ENCODE peak calls at places on chromosomes 5 and 9, in six cellular contexts. Q is HCT116, B is K562, W is esophagus muscularis mucosa, G is upper lobe of left lung, T is stomach. E is an unnamed sample. For H3K27me3, the result is how much of the 10 kb centered on the place peaks cover.

GRCh38 chr5:163580516-163580915 is 75.1 kb downstream of the MAT2B start:
- DNase-seq in Q (no peak), B (no peak), W (no peak), G (no peak), T (no peak), E (no peak)

GRCh38 chr5:37773809-37774208 is 66.0 kb downstream of the GDNF start:
- DNase-seq in Q (no peak), B (no peak), W (no peak), G (no peak), T (no peak), E (no peak)

GRCh38 chr9:81492710-81493447 is 196.5 kb downstream of the TLE1 start:
- DNase-seq in Q (no peak), B (no peak), W (no peak), G (no peak), T (no peak), E (no peak)

GRCh38 chr5:102753889-102754498 is 1.1 kb upstream of the PAM start:
- DNase-seq in Q (no peak), B (no peak), W (no peak), G (peak), T (no peak), E (peak)

GRCh38 chr5:133240425-133241091 is 188.7 kb downstream of the HSPA4 start:
- DNase-seq in Q (peak), B (peak), W (no peak), G (no peak), T (peak), E (peak)

GRCh38 chr9:72473474-72474241 is 47.8 kb upstream of the TMC1 start:
- DNase-seq in Q (no peak), B (no peak), W (no peak), G (no peak), T (no peak), E (no peak)

GRCh38 chr9:137055385-137056364 is 1.8 kb upstream of the ENTPD2 start:
- DNase-seq in Q (no peak), B (no peak), W (no peak), G (peak), T (peak), E (no peak)

GRCh38 chr5:40627708-40628107 is 52.0 kb upstream of the PTGER4 start:
- DNase-seq in Q (no peak), B (no peak), W (no peak), G (no peak), T (no peak), E (no peak)

GRCh38 chr5:55492449-55492848 is 42.3 kb downstream of the PLPP1 start:
- DNase-seq in Q (no peak), B (no peak), W (no peak), G (no peak), T (no peak), E (no peak)

GRCh38 chr5:157743163-157744054 is at the start of gene LSM11:
- DNase-seq in Q (peak), B (peak), W (peak), G (peak), T (peak), E (peak)
- TF ChIP-seq POLR2AphosphoS5 in Q (peak), B (peak), W (peak), G (no peak), T (no peak), E (peak)

GRCh38 chr9:976805-977360 is 428 bp downstream of the DMRT3 start:
- DNase-seq in Q (no peak), B (no peak), W (peak), G (peak), T (no peak), E (no peak)

GRCh38 chr9:974064-974992 is 2.1 kb upstream of the DMRT3 start:
- DNase-seq in Q (no peak), B (no peak), W (peak), G (no peak), T (no peak), E (no peak)

GRCh38 chr9:974993-975739 is 1.3 kb upstream of the DMRT3 start:
- DNase-seq in Q (no peak), B (no peak), W (peak), G (no peak), T (no peak), E (no peak)

GRCh38 chr9:976258-976804 is at the start of gene DMRT3:
- DNase-seq in Q (no peak), B (no peak), W (peak), G (peak), T (no peak), E (no peak)

DNA sequence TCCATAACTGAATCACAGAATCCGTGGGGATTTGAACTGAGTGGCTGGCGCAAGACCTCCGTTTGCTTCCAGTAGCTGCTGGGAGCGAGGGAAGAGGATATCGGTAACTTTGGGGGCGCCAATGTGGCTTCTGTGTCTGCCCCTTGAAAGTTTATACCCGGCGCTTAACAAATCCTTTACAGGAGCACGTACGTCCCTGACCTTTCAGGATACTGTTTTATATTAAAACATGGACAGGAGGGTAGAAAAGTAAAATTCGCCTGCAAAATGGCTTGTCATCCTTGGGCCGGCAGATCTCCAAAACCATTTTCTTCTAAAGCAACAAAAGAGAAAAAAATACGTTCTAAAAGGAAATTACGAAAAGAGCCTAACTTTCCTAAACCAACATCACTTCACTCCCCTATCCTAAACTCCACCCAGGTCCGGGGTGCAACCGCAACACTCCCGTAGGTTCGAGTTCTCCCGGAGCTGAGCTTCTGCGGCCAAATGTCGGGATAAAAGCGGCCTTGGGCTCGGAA is 656 bp upstream of the DMRT3 start:
- DNase-seq in Q (no peak), B (no peak), W (peak), G (no peak), T (no peak), E (no peak)
- H3K27me3 ChIP-seq in Q (under half), B (under half), W (half or more), G (under half), T (half or more), E (half or more)

DNA sequence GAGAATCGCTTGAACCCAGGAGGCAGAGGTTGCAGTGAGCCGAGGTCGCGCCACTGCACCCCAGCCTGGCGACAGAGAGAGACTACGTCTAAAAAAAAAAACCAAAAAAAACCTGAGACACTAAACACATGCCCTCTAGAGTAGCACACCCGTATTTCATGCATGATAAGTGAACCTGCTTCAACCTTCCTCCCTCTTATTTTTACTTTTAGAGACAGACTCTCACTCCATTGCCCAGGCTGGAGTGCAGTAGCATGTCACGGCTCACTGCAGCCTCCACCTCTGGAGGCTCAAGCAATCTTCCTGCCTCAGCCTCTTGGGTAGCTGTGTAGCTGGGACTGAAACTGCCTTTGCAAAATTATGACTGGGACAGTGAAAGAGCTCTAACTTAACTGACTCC is 17.6 kb upstream of the NANS start:
- DNase-seq in Q (no peak), B (no peak), W (no peak), G (no peak), T (no peak), E (no peak)
- TF ChIP-seq POLR2A in Q (no peak), B (no peak), W (no peak), G (no peak), T (no peak), E (no peak)

GRCh38 chr9:18438300-18438925 is 35.5 kb upstream of the ADAMTSL1 start:
- DNase-seq in Q (no peak), B (no peak), W (no peak), G (peak), T (peak), E (no peak)
- TF ChIP-seq POLR2AphosphoS5 in Q (no peak), B (no peak), W (no peak), G (no peak), T (no peak), E (no peak)

GRCh38 chr5:77851229-77852067 is 75.3 kb upstream of the TBCA start:
- DNase-seq in Q (no peak), B (no peak), W (peak), G (peak), T (no peak), E (peak)
- H3K27me3 ChIP-seq in Q (under half), B (under half), W (under half), G (under half), T (under half), E (under half)

GRCh38 chr9:35112257-35113020 is 3.2 kb downstream of the ATOSB start:
- DNase-seq in Q (no peak), B (peak), W (no peak), G (no peak), T (no peak), E (no peak)

GRCh38 chr9:35108461-35108860 is 5.5 kb upstream of the STOML2 start:
- DNase-seq in Q (no peak), B (no peak), W (no peak), G (no peak), T (peak), E (no peak)

GRCh38 chr9:35108946-35109575 is 6.1 kb upstream of the STOML2 start:
- DNase-seq in Q (no peak), B (peak), W (no peak), G (no peak), T (no peak), E (no peak)

GRCh38 chr9:35110327-35110758 is 5.3 kb downstream of the ATOSB start:
- DNase-seq in Q (no peak), B (peak), W (no peak), G (no peak), T (peak), E (no peak)

DNA sequence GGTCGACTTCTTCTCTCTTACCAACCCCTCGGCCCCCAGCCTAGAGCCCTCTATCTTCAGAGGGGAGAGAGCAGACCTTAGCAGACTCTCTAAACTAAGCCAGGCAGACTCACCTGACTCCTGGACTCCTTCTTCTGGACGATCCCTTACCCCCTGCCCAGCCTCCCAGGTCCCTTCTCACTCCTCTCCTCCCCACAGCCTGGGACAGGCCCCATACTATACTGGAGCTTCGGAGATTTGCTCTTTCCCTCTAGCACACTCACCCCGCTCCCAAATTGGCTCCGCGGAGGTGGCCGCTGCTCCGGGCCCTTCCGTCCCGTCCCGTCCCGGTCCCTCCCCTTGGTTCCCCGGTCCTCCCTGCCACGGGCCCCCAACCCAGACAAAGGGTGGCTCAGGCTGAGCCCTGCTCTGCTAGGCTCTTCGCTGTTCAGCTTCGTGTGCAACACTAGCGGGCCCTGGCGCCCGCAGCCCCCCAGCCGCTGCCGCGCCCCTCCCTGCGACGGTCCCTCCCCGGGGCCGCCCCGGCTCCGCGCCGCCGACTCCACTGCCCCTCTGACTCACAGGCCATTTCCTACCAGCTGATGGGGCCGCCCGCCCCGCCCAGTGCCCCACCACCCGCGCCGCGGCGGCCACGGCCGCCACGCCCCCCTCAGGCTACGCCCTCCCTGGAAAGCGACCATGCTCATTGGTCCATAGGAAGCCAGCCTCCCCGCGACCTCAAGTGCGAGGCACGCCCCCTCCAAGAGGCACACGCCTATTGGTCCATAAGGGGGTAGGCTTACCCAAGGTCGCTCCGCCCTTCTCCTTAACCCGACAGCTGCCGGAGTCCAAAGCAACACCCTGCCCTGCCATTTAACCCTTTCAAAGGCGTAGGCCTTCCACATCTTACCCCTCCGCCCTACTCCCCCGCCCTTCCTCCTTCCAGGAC is 4.4 kb downstream of the ATOSB start:
- DNase-seq in Q (peak), B (peak), W (peak), G (peak), T (peak), E (peak)
- TF ChIP-seq POLR2A in Q (no peak), B (peak), W (peak), G (peak), T (no peak), E (no peak)

DNA sequence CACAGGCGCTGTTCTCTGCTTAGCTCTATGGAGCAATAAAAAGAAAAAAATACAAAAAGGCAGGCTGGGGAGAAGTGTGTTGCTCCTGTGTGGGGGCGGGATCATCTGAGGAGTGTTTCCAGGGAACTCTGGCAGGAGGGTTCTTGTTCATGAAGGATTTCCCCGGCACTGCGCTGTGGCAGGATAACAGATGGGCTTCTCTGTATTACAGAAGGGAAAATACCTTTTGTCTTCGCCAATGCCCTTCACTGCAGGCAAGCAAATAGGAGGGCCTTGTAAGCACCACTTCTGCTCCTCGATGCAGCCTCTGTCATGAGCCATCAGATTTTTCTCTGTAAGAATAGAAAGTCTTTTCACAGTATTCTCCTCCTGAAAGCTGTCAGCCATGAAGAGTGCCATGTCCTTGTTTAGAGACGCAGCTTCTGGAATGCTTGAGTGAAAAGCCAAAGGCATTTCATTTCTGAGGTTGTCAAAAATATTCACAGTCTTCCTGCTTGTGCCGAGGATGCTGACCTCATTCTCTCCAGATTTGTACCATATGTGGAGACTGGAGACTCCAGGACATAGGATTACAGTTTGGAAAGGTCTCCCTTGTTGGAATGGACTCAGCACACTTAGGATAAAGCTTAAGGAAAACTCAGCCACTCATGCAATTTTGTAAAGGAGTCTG is 294.0 kb downstream of the YTHDC2 start:
- DNase-seq in Q (no peak), B (no peak), W (no peak), G (no peak), T (no peak), E (no peak)
- TF ChIP-seq POLR2AphosphoS5 in Q (no peak), B (no peak), W (no peak), G (no peak), T (no peak), E (no peak)

GRCh38 chr5:1251678-1252580 is 26.7 kb downstream of the SLC6A18 start:
- DNase-seq in Q (no peak), B (no peak), W (no peak), G (peak), T (no peak), E (no peak)

GRCh38 chr5:1252681-1253080 is 27.5 kb downstream of the SLC6A18 start:
- DNase-seq in Q (no peak), B (no peak), W (no peak), G (peak), T (no peak), E (no peak)

GRCh38 chr5:1246711-1247431 is 21.7 kb downstream of the SLC6A18 start:
- DNase-seq in Q (no peak), B (peak), W (no peak), G (peak), T (peak), E (no peak)

GRCh38 chr5:1247811-1248210 is 22.6 kb downstream of the SLC6A18 start:
- DNase-seq in Q (no peak), B (no peak), W (no peak), G (no peak), T (no peak), E (no peak)

DNA sequence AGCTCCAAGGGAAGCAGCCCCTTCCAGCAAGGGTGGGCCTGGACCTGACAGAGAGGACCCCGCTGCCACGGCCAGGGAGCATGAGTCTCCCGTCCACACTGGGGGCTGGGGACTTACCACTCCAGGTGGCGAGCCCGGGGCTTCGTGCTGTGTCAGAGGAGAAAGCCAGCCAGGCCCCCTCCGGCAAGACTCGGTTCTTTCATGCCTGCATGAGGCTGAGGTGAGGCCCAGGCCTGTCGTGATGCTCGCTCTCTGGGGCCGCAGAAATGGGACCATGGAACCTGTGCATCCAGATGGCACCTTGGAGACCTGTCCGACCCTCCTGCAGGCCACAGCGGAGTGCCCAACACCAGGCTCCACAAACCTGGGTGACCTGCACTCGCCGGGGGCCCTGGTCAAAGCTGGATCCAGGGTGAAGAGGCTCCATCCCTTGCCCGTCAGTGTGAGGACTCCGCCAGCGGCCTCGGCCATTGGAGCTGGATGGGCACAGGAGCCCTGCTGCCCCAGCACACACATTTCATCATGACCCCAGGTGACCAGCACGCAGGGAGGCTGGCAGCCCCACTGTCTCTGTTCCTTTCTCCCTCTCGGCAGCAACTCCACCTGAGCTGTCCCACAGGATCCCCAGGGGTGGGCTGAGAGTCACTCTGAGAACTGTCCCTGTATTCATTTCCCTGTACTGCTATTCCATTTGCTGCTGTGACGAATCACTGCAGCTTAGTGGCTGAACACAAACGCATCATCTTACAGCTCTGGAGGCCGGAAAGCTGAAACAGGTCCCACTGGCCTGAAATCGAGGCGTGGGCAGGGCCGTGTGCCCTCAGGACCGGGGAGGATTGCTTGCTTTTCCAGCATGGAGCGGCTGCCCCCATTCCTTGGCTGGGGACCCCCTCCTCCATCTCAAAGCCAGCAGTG is 24.4 kb downstream of the SLC6A18 start:
- DNase-seq in Q (no peak), B (no peak), W (no peak), G (peak), T (no peak), E (no peak)
- H3K27me3 ChIP-seq in Q (under half), B (under half), W (under half), G (under half), T (under half), E (under half)

DNA sequence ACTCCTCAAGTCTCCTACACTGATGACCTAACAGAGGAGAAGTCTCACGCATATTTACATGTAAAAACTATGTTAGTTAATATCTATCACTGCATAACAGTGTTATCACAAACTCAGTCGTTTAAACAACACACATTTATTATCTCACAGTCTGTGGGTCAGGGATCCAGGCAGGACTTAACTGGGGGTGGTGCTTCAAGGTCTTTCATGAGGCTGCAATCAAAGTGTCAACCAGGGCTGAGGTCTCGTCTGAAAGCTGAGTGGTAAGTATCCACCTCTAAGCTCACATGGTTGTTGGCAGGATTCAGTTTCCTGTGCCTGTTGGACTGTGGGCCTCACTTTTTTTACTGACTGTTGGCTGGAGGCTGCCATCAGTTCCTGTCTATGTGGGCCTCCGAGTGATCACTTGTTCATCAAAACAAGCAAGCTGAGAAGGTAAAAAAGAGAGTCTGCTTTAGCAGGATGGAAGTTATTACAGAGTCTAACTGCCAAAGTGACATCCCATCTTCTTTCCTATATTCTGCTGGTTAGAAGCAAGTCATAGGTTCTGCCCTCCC is 188.6 kb downstream of the CARTPT start:
- DNase-seq in Q (no peak), B (no peak), W (peak), G (no peak), T (no peak), E (no peak)
- TF ChIP-seq POLR2A in Q (no peak), B (no peak), W (no peak), G (no peak), T (no peak), E (no peak)

E was measured in spleen.